ENCODE peak calls at places on chromosomes 3 and 15, in five cellular contexts. V is mesothelial cell of epicardium, B is tibial nerve, Q is uterus, O is astrocyte of the spinal cord. D is an unnamed sample.

GRCh38 chr3:186173202-186173815 is 64.4 kb upstream of the ETV5 start:
- DNase-seq in V (no peak), B (no peak), Q (no peak), O (no peak), D (no peak)

GRCh38 chr3:27536451-27536850 is 52.3 kb upstream of the SLC4A7 start:
- DNase-seq in V (no peak), B (no peak), Q (no peak), O (no peak), D (no peak)

GRCh38 chr15:64921711-64922110 is 10.0 kb downstream of the ANKDD1A start:
- DNase-seq in V (no peak), B (no peak), Q (no peak), O (no peak), D (no peak)

GRCh38 chr3:43162573-43163084 is 56.8 kb upstream of the POMGNT2 start:
- DNase-seq in V (no peak), B (peak), Q (no peak), O (no peak), D (no peak)

GRCh38 chr15:98868564-98868963 is 139.0 kb downstream of the PGPEP1L start:
- DNase-seq in V (no peak), B (no peak), Q (no peak), O (no peak), D (no peak)

GRCh38 chr3:133408366-133408765 is 8.5 kb downstream of the BFSP2 start:
- DNase-seq in V (no peak), B (no peak), Q (no peak), O (peak), D (no peak)

GRCh38 chr3:94336076-94336741 is 273.3 kb downstream of the NSUN3 start:
- DNase-seq in V (no peak), B (no peak), Q (no peak), O (peak), D (no peak)

GRCh38 chr3:5473471-5473870 is 286.0 kb downstream of the EDEM1 start:
- DNase-seq in V (no peak), B (no peak), Q (no peak), O (no peak), D (no peak)

GRCh38 chr3:72657666-72658065 is 190.6 kb downstream of the SHQ1 start:
- DNase-seq in V (no peak), B (no peak), Q (no peak), O (peak), D (no peak)

GRCh38 chr15:93985925-93986324 is 245.4 kb upstream of the MCTP2 start:
- DNase-seq in V (no peak), B (no peak), Q (no peak), O (no peak), D (peak)

GRCh38 chr15:44216958-44217357 is 21.9 kb upstream of the FRMD5 start:
- DNase-seq in V (no peak), B (no peak), Q (no peak), O (peak), D (no peak)

GRCh38 chr15:80605591-80606150 is 89.4 kb upstream of the ABHD17C start:
- DNase-seq in V (no peak), B (no peak), Q (no peak), O (no peak), D (no peak)

GRCh38 chr3:42537350-42537749 is 34.9 kb downstream of the VIPR1 start:
- DNase-seq in V (no peak), B (no peak), Q (no peak), O (no peak), D (no peak)

GRCh38 chr15:92930061-92930460 is 29.9 kb downstream of the CHD2 start:
- DNase-seq in V (no peak), B (no peak), Q (no peak), O (peak), D (no peak)

GRCh38 chr15:48748535-48748934 is 62.3 kb downstream of the CEP152 start:
- DNase-seq in V (no peak), B (no peak), Q (no peak), O (peak), D (no peak)

GRCh38 chr3:49840371-49840770 is 16.0 kb downstream of the TRAIP start:
- DNase-seq in V (no peak), B (no peak), Q (peak), O (no peak), D (no peak)

GRCh38 chr15:24858737-24859601 is 95.8 kb upstream of the SNRPN start:
- DNase-seq in V (no peak), B (no peak), Q (no peak), O (peak), D (no peak)

GRCh38 chr15:72285402-72285801 is 13.0 kb upstream of the PARP6 start:
- DNase-seq in V (no peak), B (no peak), Q (no peak), O (no peak), D (no peak)

GRCh38 chr15:41115088-41115651 is 910 bp downstream of the INO80 start:
- DNase-seq in V (no peak), B (no peak), Q (no peak), O (peak), D (no peak)
- TF ChIP-seq CTCF in V (no peak), B (no peak), Q (no peak), O (peak), D (no peak)

GRCh38 chr3:123361019-123361418 is 87.9 kb downstream of the ADCY5 start:
- DNase-seq in V (no peak), B (no peak), Q (no peak), O (no peak), D (no peak)
- TF ChIP-seq CTCF in V (no peak), B (no peak), Q (no peak), O (peak), D (no peak)

GRCh38 chr3:19213608-19214220 is 65.4 kb downstream of the KCNH8 start:
- DNase-seq in V (no peak), B (no peak), Q (no peak), O (no peak), D (no peak)
- TF ChIP-seq CTCF in V (no peak), B (no peak), Q (no peak), O (no peak), D (no peak)

GRCh38 chr15:101147181-101147580 is 104.7 kb downstream of the CHSY1 start:
- DNase-seq in V (no peak), B (no peak), Q (no peak), O (no peak), D (no peak)
- TF ChIP-seq CTCF in V (no peak), B (no peak), Q (no peak), O (no peak), D (no peak)

GRCh38 chr3:36871379-36872126 is 73.3 kb downstream of the TRANK1 start:
- DNase-seq in V (no peak), B (no peak), Q (no peak), O (no peak), D (no peak)
- TF ChIP-seq CTCF in V (no peak), B (no peak), Q (no peak), O (peak), D (no peak)

DNA sequence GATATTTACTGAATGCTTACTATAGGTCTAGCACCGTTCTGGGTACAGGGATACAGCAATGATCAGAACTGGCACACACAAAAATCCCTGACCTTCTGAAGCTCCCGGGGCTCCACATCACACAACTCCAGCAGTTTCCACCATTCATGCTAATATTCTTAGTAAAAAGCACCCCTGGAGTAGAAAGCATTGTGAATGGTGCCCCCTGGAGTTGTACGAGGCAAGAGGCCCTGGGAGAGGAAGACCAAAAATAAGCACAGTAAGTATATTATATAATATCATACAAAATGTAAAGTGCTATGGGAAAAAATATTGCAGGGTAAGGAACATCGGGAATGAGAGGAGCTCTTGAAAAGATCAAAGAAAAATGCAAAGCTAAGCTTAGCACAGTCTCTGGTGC is 790 bp upstream of the SRGAP3 start:
- DNase-seq in V (no peak), B (no peak), Q (no peak), O (no peak), D (no peak)
- TF ChIP-seq CTCF in V (no peak), B (no peak), Q (no peak), O (peak), D (no peak)

GRCh38 chr3:66018047-66019033 is 20.4 kb downstream of the MAGI1 start:
- DNase-seq in V (no peak), B (no peak), Q (no peak), O (no peak), D (no peak)
- TF ChIP-seq CTCF in V (no peak), B (no peak), Q (no peak), O (peak), D (no peak)

GRCh38 chr3:18153571-18154173 is 271.5 kb downstream of the SATB1 start:
- DNase-seq in V (no peak), B (no peak), Q (no peak), O (peak), D (no peak)
- TF ChIP-seq CTCF in V (no peak), B (no peak), Q (no peak), O (no peak), D (no peak)

GRCh38 chr3:52990637-52991036 is 55.2 kb downstream of the SFMBT1 start:
- DNase-seq in V (no peak), B (no peak), Q (no peak), O (no peak), D (no peak)

GRCh38 chr3:52983828-52984227 is 62.0 kb downstream of the SFMBT1 start:
- DNase-seq in V (no peak), B (no peak), Q (no peak), O (no peak), D (no peak)

GRCh38 chr3:52986049-52986448 is 59.8 kb downstream of the SFMBT1 start:
- DNase-seq in V (no peak), B (no peak), Q (no peak), O (no peak), D (no peak)

GRCh38 chr3:52983336-52983807 is 62.5 kb downstream of the SFMBT1 start:
- DNase-seq in V (no peak), B (peak), Q (no peak), O (no peak), D (no peak)

DNA sequence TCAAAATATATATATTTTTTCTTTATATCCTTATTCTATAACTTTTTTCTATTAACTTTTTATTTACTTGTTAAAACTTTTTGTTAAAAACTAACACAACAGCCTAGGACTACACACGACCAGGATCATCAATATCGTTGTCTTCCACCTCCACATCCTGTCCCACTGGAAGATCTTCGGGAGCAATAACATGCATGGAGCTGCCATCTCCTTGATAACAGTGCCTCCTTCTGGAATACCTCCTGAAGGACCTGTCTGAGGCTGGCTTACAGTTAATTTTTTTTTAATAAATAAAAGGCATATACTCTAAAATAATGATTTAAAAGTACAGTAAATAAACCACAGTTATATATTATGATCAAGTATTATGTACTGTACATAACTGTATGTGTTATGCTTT is 58.9 kb downstream of the SFMBT1 start:
- DNase-seq in V (no peak), B (no peak), Q (no peak), O (peak), D (no peak)
- TF ChIP-seq CTCF in V (no peak), B (no peak), Q (no peak), O (peak), D (peak)

DNA sequence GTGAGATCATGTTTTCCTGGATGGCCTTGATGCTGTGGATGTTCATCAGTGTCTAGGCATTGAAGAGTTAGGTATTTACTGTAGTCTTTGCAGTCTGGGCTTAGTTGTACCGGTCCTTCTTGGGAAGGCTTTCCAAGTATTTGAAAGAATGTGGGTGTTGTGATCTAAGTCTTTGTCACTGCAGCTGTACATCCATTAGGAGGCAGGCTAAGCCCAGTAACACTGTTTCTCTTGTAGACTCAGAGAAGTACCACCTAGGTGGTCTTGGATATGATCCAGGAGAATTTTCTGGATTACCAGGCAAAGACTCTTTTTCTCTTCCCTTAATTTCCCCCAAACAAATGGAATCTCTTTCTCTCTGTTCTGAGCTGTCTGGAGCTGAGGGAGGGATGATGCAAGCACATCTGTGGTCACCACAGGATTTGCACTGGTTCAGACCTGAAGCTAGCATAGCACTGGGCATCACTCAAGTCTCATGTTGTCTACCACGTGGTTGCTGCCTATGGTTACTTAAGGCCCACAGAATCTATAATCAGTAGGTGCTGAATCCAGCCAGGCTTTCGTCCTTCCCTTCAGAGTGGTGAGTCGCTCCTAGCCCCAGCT is 227.6 kb downstream of the NECTIN3 start:
- DNase-seq in V (no peak), B (no peak), Q (no peak), O (peak), D (no peak)
- TF ChIP-seq CTCF in V (no peak), B (no peak), Q (no peak), O (peak), D (no peak)

D was measured in gastrocnemius medialis.